ENCODE peak calls at places on chromosomes 13 and 19, in eight cellular contexts. Y, G, O, A, J, B, L and Q are unnamed samples.

GRCh38 chr13:109547942-109548860 is 238.2 kb downstream of the IRS2 start:
- DNase-seq in J (no peak), G (no peak), B (no peak), A (no peak), Y (no peak), O (no peak), L (no peak), Q (no peak)

GRCh38 chr13:24161010-24161775 is 673 bp downstream of the SPATA13 start:
- DNase-seq in G (peak), L (peak), O (peak), B (peak), A (no peak), Y (peak), J (peak), Q (peak)

GRCh38 chr13:109737606-109738005 is 48.8 kb downstream of the IRS2 start:
- DNase-seq in G (no peak), B (no peak), Y (no peak), L (no peak), A (no peak), O (no peak), J (peak), Q (no peak)

GRCh38 chr13:94662274-94662945 is 49.9 kb downstream of the SOX21 start:
- DNase-seq in A (no peak), J (no peak), O (no peak), L (no peak), Y (no peak), G (no peak), B (no peak), Q (no peak)

GRCh38 chr19:17114414-17114831 is 38.8 kb downstream of the MYO9B start:
- DNase-seq in G (no peak), A (no peak), L (no peak), Y (no peak), O (no peak), B (peak), J (no peak), Q (no peak)

GRCh38 chr19:13623686-13624405 is 117.6 kb upstream of the CACNA1A start:
- DNase-seq in Y (no peak), A (no peak), B (no peak), J (no peak), G (no peak), L (no peak), O (no peak), Q (no peak)

GRCh38 chr13:36880961-36881360 is 39.1 kb downstream of the SMAD9 start:
- DNase-seq in G (no peak), B (no peak), J (no peak), A (no peak), O (peak), Y (no peak), L (no peak), Q (no peak)

GRCh38 chr19:48135411-48135810 is 24.8 kb upstream of the PLA2G4C start:
- DNase-seq in G (no peak), L (no peak), A (no peak), Y (no peak), O (peak), J (peak), B (no peak), Q (no peak)

GRCh38 chr13:84574851-84575250 is 692.6 kb upstream of the SLITRK1 start:
- DNase-seq in G (no peak), J (peak), Y (no peak), B (no peak), A (no peak), O (no peak), L (no peak), Q (no peak)

GRCh38 chr19:58387338-58388174 is 487 bp downstream of the RPS5 start:
- DNase-seq in L (no peak), J (peak), B (no peak), Y (no peak), A (no peak), G (no peak), O (no peak), Q (no peak)

GRCh38 chr19:56956503-56957226 is 116.1 kb upstream of the PEG3 start:
- DNase-seq in A (no peak), G (no peak), Y (no peak), J (no peak), L (no peak), O (no peak), B (no peak), Q (no peak)

GRCh38 chr13:51928231-51928630 is 66.5 kb downstream of the CCDC70 start:
- DNase-seq in B (no peak), A (no peak), Y (no peak), G (no peak), L (no peak), O (no peak), J (peak), Q (no peak)

GRCh38 chr13:91909617-91910016 is 511.2 kb downstream of the GPC5 start:
- DNase-seq in O (no peak), A (no peak), B (no peak), L (no peak), G (no peak), J (no peak), Y (no peak), Q (no peak)

GRCh38 chr19:49875801-49876421 is 1.2 kb downstream of the AKT1S1 start:
- DNase-seq in B (no peak), J (peak), A (peak), O (peak), G (peak), L (peak), Y (no peak), Q (no peak)

GRCh38 chr13:106468207-106468606 is 67.3 kb downstream of the EFNB2 start:
- DNase-seq in G (no peak), A (peak), Y (peak), L (peak), J (no peak), O (no peak), B (peak), Q (no peak)

GRCh38 chr13:31794452-31794851 is 55.1 kb downstream of the RXFP2 start:
- DNase-seq in O (no peak), Y (no peak), L (no peak), B (no peak), J (no peak), A (no peak), G (no peak), Q (no peak)

GRCh38 chr13:51727634-51728274 is 76.2 kb downstream of the DHRS12 start:
- DNase-seq in O (no peak), J (peak), G (no peak), Y (no peak), A (no peak), L (no peak), B (no peak), Q (no peak)

GRCh38 chr13:47033216-47033615 is 136.4 kb upstream of the HTR2A start:
- DNase-seq in J (no peak), Y (no peak), L (no peak), A (no peak), G (no peak), B (no peak), O (no peak), Q (no peak)

GRCh38 chr13:101706651-101707050 is 254.2 kb downstream of the ITGBL1 start:
- DNase-seq in Y (no peak), J (peak), A (no peak), G (no peak), L (peak), B (no peak), O (peak), Q (no peak)

GRCh38 chr19:4679416-4679815 is 9.3 kb upstream of the MYDGF start:
- DNase-seq in B (no peak), O (no peak), Y (no peak), J (no peak), L (no peak), G (no peak), A (no peak), Q (no peak)

GRCh38 chr13:29579094-29579493 is 16.4 kb downstream of the SLC7A1 start:
- DNase-seq in L (no peak), O (no peak), Y (peak), A (no peak), J (no peak), B (no peak), G (no peak), Q (no peak)

GRCh38 chr19:36573948-36574726 is 1.0 kb upstream of the ZNF529 start:
- DNase-seq in B (peak), L (no peak), G (peak), O (peak), J (peak), Y (peak), A (no peak), Q (no peak)

GRCh38 chr13:59755647-59756290 is 408.0 kb downstream of the DIAPH3 start:
- DNase-seq in A (no peak), Y (no peak), J (no peak), O (peak), L (no peak), B (no peak), G (no peak), Q (no peak)

GRCh38 chr19:19460258-19460731 is 54.8 kb downstream of the GATAD2A start:
- DNase-seq in O (no peak), A (no peak), J (no peak), Y (no peak), L (no peak), G (no peak), B (no peak), Q (no peak)

GRCh38 chr13:44413095-44413494 is 39.5 kb downstream of the SERP2 start:
- DNase-seq in O (peak), J (no peak), Y (no peak), L (no peak), G (no peak), B (no peak), A (no peak), Q (no peak)

GRCh38 chr19:7397687-7398086 is 49.0 kb downstream of the ARHGEF18 start:
- DNase-seq in G (no peak), L (no peak), B (no peak), O (no peak), A (no peak), J (peak), Y (no peak), Q (peak)

GRCh38 chr13:21984156-21984555 is 313.3 kb downstream of the FGF9 start:
- DNase-seq in G (no peak), J (no peak), A (no peak), Y (no peak), O (no peak), B (no peak), L (no peak), Q (no peak)

GRCh38 chr13:20939662-20940061 is 37.1 kb upstream of the XPO4 start:
- DNase-seq in A (peak), L (no peak), J (no peak), O (no peak), Y (no peak), B (no peak), G (no peak), Q (no peak)

GRCh38 chr19:16405797-16406196 is 66.0 kb downstream of the EPS15L1 start:
- DNase-seq in Y (no peak), G (no peak), A (no peak), B (no peak), J (no peak), O (no peak), L (no peak), Q (no peak)

GRCh38 chr19:34962945-34963530 is 991 bp downstream of the ZNF792 start:
- DNase-seq in O (peak), A (no peak), J (no peak), G (no peak), B (no peak), Y (peak), L (no peak), Q (no peak)

GRCh38 chr19:49520705-49521319 is 7.0 kb upstream of the RCN3 start:
- DNase-seq in J (no peak), G (no peak), Y (no peak), O (no peak), B (no peak), L (peak), A (no peak), Q (no peak)

GRCh38 chr13:35699181-35699580 is 222.7 kb upstream of the MAB21L1 start:
- DNase-seq in J (no peak), O (no peak), B (no peak), Y (no peak), A (no peak), L (no peak), G (no peak), Q (no peak)
- H3K4me3 ChIP-seq in J (no peak), O (no peak), B (no peak), Y (no peak), A (no peak), L (no peak), G (no peak), Q (no peak)

GRCh38 chr13:48660356-48661076 is 6.8 kb downstream of the CYSLTR2 start:
- DNase-seq in A (no peak), J (no peak), B (no peak), Y (no peak), G (no peak), O (no peak), L (no peak), Q (no peak)
- H3K27ac ChIP-seq in A (peak), J (no peak), B (peak), Y (no peak), G (peak), O (no peak), L (no peak), Q (no peak)

GRCh38 chr19:29591670-29592069 is 14.4 kb upstream of the POP4 start:
- DNase-seq in Y (no peak), G (no peak), O (no peak), J (no peak), A (no peak), B (no peak), L (no peak), Q (no peak)
- H3K4me3 ChIP-seq in Y (no peak), G (no peak), O (no peak), J (no peak), A (no peak), B (no peak), L (no peak), Q (no peak)

DNA sequence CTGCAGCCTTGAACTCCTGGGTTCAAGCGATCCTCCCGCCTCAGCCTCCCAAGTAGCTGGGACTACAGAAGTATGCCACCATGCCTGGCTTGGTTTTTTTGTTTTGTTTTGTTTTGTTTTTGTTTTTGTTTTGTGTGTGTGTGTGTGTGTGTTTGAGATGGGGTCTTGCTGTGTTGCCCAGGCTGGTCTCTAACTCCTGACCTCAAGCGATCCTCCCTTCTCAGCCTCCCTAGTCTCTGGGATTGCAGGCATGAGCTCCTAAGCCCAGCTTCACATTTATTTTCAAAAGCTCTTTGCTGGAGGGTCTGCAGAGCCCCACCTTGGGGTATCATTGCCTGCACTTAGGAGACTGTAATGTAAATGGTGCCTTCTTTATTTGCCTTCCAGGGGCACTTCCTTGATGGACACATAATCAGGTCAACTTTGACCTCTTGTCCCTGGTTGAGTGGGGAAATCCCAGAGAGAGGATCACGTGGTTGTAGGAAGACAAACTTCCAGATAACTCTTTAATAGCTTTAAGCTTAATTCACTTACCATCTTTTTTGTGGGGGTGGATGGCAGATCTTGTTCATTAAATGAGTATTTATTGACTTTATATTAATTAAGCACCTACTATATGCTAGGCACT is 72.9 kb upstream of the NPAS1 start:
- DNase-seq in L (no peak), J (no peak), O (no peak), G (no peak), B (no peak), Y (peak), A (no peak), Q (no peak)
- H3K27ac ChIP-seq in L (peak), J (no peak), O (no peak), G (no peak), B (no peak), Y (peak), A (peak), Q (no peak)